ENCODE peak calls at places on chromosomes 4 and X, in eight cellular contexts. One of them, this sample, is unnamed.

GRCh38 chr4:70754470-70754869 is 32.7 kb downstream of the RUFY3 start:
- DNase-seq in psoas muscle: no peak
- DNase-seq in GM20000: peak; percentile 30
- DNase-seq in cardiac muscle cell: no peak
- DNase-seq in IMR-90: no peak
- DNase-seq in astrocyte of the spinal cord: no peak
- DNase-seq in WERI-Rb-1: no peak
- DNase-seq in GM23338: no peak
- DNase-seq in this sample: no peak

GRCh38 chr4:87849612-87850011 is 16.8 kb downstream of the MEPE start:
- DNase-seq in psoas muscle: no peak
- DNase-seq in astrocyte of the spinal cord: no peak
- DNase-seq in IMR-90: peak; percentile 11
- DNase-seq in WERI-Rb-1: no peak
- DNase-seq in cardiac muscle cell: peak; percentile 58
- DNase-seq in GM23338: no peak
- DNase-seq in GM20000: no peak
- DNase-seq in this sample: no peak

GRCh38 chr4:168139336-168139735 is 47.0 kb downstream of the ANXA10 start:
- DNase-seq in WERI-Rb-1: no peak
- DNase-seq in IMR-90: peak; percentile 79
- DNase-seq in astrocyte of the spinal cord: peak; percentile 56
- DNase-seq in GM23338: no peak
- DNase-seq in cardiac muscle cell: peak; percentile 68
- DNase-seq in GM20000: no peak
- DNase-seq in psoas muscle: no peak
- DNase-seq in this sample: no peak

GRCh38 chr4:10129196-10130185 is 12.9 kb upstream of the WDR1 start:
- DNase-seq in psoas muscle: no peak
- DNase-seq in GM20000: no peak
- DNase-seq in cardiac muscle cell: no peak
- DNase-seq in WERI-Rb-1: no peak
- DNase-seq in GM23338: no peak
- DNase-seq in astrocyte of the spinal cord: no peak
- DNase-seq in IMR-90: no peak
- DNase-seq in this sample: no peak

GRCh38 chr4:88448905-88449689 is 7.8 kb upstream of the HERC5 start:
- DNase-seq in cardiac muscle cell: no peak
- DNase-seq in astrocyte of the spinal cord: no peak
- DNase-seq in GM20000: no peak
- DNase-seq in IMR-90: no peak
- DNase-seq in WERI-Rb-1: no peak
- DNase-seq in psoas muscle: no peak
- DNase-seq in GM23338: no peak
- DNase-seq in this sample: no peak

GRCh38 chr4:139099366-139099982 is 77.5 kb downstream of the ELF2 start:
- DNase-seq in cardiac muscle cell: peak; percentile 89
- DNase-seq in IMR-90: peak; percentile 86
- DNase-seq in GM20000: peak; percentile 75
- DNase-seq in psoas muscle: peak; percentile 55
- DNase-seq in WERI-Rb-1: peak; percentile 78
- DNase-seq in astrocyte of the spinal cord: peak; percentile 77
- DNase-seq in GM23338: peak; percentile 94
- DNase-seq in this sample: peak; percentile 70

GRCh38 chr4:38495481-38495880 is 168.5 kb upstream of the KLF3 start:
- DNase-seq in GM20000: no peak
- DNase-seq in psoas muscle: no peak
- DNase-seq in GM23338: peak; percentile 78
- DNase-seq in astrocyte of the spinal cord: no peak
- DNase-seq in IMR-90: no peak
- DNase-seq in cardiac muscle cell: no peak
- DNase-seq in WERI-Rb-1: no peak
- DNase-seq in this sample: no peak

GRCh38 chr4:139643042-139643895 is 22.4 kb upstream of the MGST2 start:
- DNase-seq in GM23338: no peak
- DNase-seq in IMR-90: no peak
- DNase-seq in WERI-Rb-1: no peak
- DNase-seq in psoas muscle: no peak
- DNase-seq in cardiac muscle cell: no peak
- DNase-seq in GM20000: no peak
- DNase-seq in astrocyte of the spinal cord: no peak
- DNase-seq in this sample: no peak

GRCh38 chrX:134236690-134237362 is at the start of gene CCDC160:
- DNase-seq in GM20000: peak; percentile 22
- DNase-seq in cardiac muscle cell: peak; percentile 34
- DNase-seq in psoas muscle: peak; percentile 45
- DNase-seq in WERI-Rb-1: peak; percentile 16
- DNase-seq in astrocyte of the spinal cord: peak; percentile 23
- DNase-seq in GM23338: peak; percentile 79
- DNase-seq in IMR-90: no peak
- DNase-seq in this sample: peak; percentile 78

GRCh38 chr4:150949943-150950342 is 65.1 kb downstream of the LRBA start:
- DNase-seq in psoas muscle: no peak
- DNase-seq in GM20000: no peak
- DNase-seq in astrocyte of the spinal cord: no peak
- DNase-seq in GM23338: no peak
- DNase-seq in WERI-Rb-1: no peak
- DNase-seq in IMR-90: no peak
- DNase-seq in cardiac muscle cell: no peak
- DNase-seq in this sample: no peak

GRCh38 chr4:109701566-109702399 is 1.5 kb downstream of the CASP6 start:
- DNase-seq in GM23338: peak; percentile 58
- DNase-seq in cardiac muscle cell: peak; percentile 13
- DNase-seq in IMR-90: no peak
- DNase-seq in astrocyte of the spinal cord: no peak
- DNase-seq in GM20000: peak; percentile 25
- DNase-seq in psoas muscle: no peak
- DNase-seq in WERI-Rb-1: peak; percentile 31
- DNase-seq in this sample: no peak

GRCh38 chrX:55056820-55057690 is 17.8 kb upstream of the PAGE2B start:
- DNase-seq in cardiac muscle cell: peak; percentile 70
- DNase-seq in GM20000: no peak
- DNase-seq in IMR-90: peak; percentile 19
- DNase-seq in astrocyte of the spinal cord: peak; percentile 33
- DNase-seq in GM23338: no peak
- DNase-seq in psoas muscle: no peak
- DNase-seq in WERI-Rb-1: no peak
- DNase-seq in this sample: no peak

GRCh38 chr4:144906181-144906895 is 191.7 kb downstream of the ANAPC10 start:
- DNase-seq in psoas muscle: no peak
- DNase-seq in GM23338: no peak
- DNase-seq in astrocyte of the spinal cord: peak; percentile 81
- DNase-seq in IMR-90: peak; percentile 29
- DNase-seq in WERI-Rb-1: no peak
- DNase-seq in cardiac muscle cell: peak; percentile 78
- DNase-seq in GM20000: no peak
- DNase-seq in this sample: no peak

GRCh38 chr4:57077550-57078311 is 32.5 kb downstream of the IGFBP7 start:
- DNase-seq in cardiac muscle cell: peak; percentile 83
- DNase-seq in astrocyte of the spinal cord: peak; percentile 82
- DNase-seq in IMR-90: peak; percentile 79
- DNase-seq in psoas muscle: no peak
- DNase-seq in GM20000: no peak
- DNase-seq in WERI-Rb-1: no peak
- DNase-seq in GM23338: peak; percentile 84
- DNase-seq in this sample: no peak

GRCh38 chr4:7324651-7325121 is 110.0 kb downstream of the PSAPL1 start:
- DNase-seq in astrocyte of the spinal cord: no peak
- DNase-seq in GM20000: no peak
- DNase-seq in IMR-90: no peak
- DNase-seq in cardiac muscle cell: no peak
- DNase-seq in GM23338: peak; percentile 25
- DNase-seq in WERI-Rb-1: peak; percentile 68
- DNase-seq in psoas muscle: peak; percentile 5
- DNase-seq in this sample: no peak

GRCh38 chr4:56907489-56908205 is at the start of gene REST:
- DNase-seq in GM23338: peak; percentile 97
- DNase-seq in GM20000: peak; percentile 89
- DNase-seq in astrocyte of the spinal cord: peak; percentile 56
- DNase-seq in cardiac muscle cell: peak; percentile 82
- DNase-seq in psoas muscle: peak; percentile 81
- DNase-seq in WERI-Rb-1: peak; percentile 70
- DNase-seq in IMR-90: peak; percentile 52
- DNase-seq in this sample: peak; percentile 43

GRCh38 chrX:34918856-34919255 is 23.7 kb upstream of the FAM47B start:
- DNase-seq in IMR-90: peak; percentile 75
- DNase-seq in psoas muscle: no peak
- DNase-seq in cardiac muscle cell: peak; percentile 67
- DNase-seq in WERI-Rb-1: peak; percentile 27
- DNase-seq in GM20000: no peak
- DNase-seq in astrocyte of the spinal cord: peak; percentile 67
- DNase-seq in GM23338: peak; percentile 68
- DNase-seq in this sample: no peak

GRCh38 chrX:138890491-138890890 is 179.0 kb upstream of the FGF13 start:
- DNase-seq in WERI-Rb-1: no peak
- DNase-seq in GM20000: no peak
- DNase-seq in astrocyte of the spinal cord: no peak
- DNase-seq in GM23338: no peak
- DNase-seq in cardiac muscle cell: no peak
- DNase-seq in IMR-90: no peak
- DNase-seq in psoas muscle: no peak
- DNase-seq in this sample: no peak

GRCh38 chrX:120463241-120463640 is 5.9 kb downstream of the LAMP2 start:
- DNase-seq in psoas muscle: no peak
- DNase-seq in IMR-90: peak; percentile 45
- DNase-seq in GM20000: no peak
- DNase-seq in astrocyte of the spinal cord: peak; percentile 39
- DNase-seq in GM23338: no peak
- DNase-seq in cardiac muscle cell: peak; percentile 83
- DNase-seq in WERI-Rb-1: no peak
- DNase-seq in this sample: no peak
- TF ChIP-seq CTCF in psoas muscle: no peak
- TF ChIP-seq CTCF in IMR-90: no peak
- TF ChIP-seq CTCF in GM20000: no peak
- TF ChIP-seq CTCF in astrocyte of the spinal cord: no peak
- TF ChIP-seq CTCF in GM23338: no peak
- TF ChIP-seq CTCF in cardiac muscle cell: no peak
- TF ChIP-seq CTCF in WERI-Rb-1: no peak
- TF ChIP-seq CTCF in this sample: no peak

DNA sequence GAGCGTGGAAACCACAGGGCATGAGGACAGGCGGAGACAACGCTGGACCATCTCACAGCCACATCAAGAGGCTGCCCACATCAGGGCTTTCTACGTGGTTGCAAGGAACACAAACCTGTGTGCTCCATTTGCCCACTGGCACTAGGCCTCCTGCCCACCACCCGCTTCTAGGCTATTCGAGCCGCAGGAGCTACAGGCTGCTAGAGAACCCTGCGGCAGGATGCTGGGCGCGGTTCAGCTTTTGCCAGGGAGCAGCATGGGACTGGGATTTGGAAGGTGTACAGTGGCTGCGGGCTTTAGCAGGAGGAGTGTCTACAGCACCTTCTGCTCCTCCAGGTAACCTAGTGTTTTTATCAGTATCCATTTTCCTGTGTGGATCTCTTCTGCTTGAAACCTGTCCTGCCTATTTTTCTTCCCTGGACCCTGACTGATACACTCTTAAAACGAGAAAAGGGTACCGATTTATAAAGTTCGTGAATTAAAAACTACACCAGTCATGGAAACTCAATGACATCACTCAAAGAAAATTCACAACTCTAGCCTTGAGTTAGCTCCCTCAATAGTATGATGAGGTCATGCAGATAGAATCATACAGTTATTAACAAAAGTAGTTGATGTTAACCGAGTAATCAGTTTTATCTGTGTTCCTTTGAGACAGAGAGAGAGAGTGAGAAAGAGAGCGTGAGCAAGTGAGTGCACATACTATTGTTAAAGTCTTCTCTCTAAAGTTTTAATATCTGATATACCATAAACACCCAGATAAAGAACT is 12.8 kb downstream of the NOP14 start:
- DNase-seq in GM23338: no peak
- DNase-seq in cardiac muscle cell: no peak
- DNase-seq in GM20000: no peak
- DNase-seq in psoas muscle: no peak
- DNase-seq in astrocyte of the spinal cord: no peak
- DNase-seq in WERI-Rb-1: no peak
- DNase-seq in IMR-90: peak; percentile 59
- DNase-seq in this sample: no peak
- TF ChIP-seq CTCF in GM23338: no peak
- TF ChIP-seq CTCF in cardiac muscle cell: no peak
- TF ChIP-seq CTCF in GM20000: no peak
- TF ChIP-seq CTCF in psoas muscle: no peak
- TF ChIP-seq CTCF in astrocyte of the spinal cord: no peak
- TF ChIP-seq CTCF in WERI-Rb-1: no peak
- TF ChIP-seq CTCF in IMR-90: no peak
- TF ChIP-seq CTCF in this sample: no peak

DNA sequence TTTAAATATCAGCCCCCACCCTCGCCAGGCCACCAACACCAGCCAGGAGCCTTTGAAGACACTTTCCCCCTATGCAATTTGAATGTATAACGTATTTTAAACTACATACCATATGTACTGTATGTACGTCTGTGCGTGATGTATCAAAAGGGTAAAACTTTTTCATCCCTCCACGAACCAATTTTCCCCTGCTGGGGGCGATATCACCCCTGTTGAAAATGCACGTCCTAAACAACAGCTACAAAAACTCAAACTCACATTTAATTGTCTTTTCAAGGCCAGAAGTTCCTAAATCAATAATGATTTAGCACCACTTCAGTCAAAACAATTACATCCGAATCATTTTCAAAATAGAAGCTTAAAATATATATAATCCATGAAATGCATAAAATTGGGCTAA is 1.4 kb downstream of the VEGFD start:
- DNase-seq in GM23338: peak; percentile 13
- DNase-seq in WERI-Rb-1: peak; percentile 15
- DNase-seq in psoas muscle: no peak
- DNase-seq in cardiac muscle cell: no peak
- DNase-seq in IMR-90: no peak
- DNase-seq in astrocyte of the spinal cord: no peak
- DNase-seq in GM20000: no peak
- DNase-seq in this sample: peak; percentile 14
- TF ChIP-seq CTCF in GM23338: peak; percentile 57
- TF ChIP-seq CTCF in WERI-Rb-1: peak; percentile 16
- TF ChIP-seq CTCF in psoas muscle: no peak
- TF ChIP-seq CTCF in cardiac muscle cell: no peak
- TF ChIP-seq CTCF in IMR-90: peak; percentile 13
- TF ChIP-seq CTCF in astrocyte of the spinal cord: no peak
- TF ChIP-seq CTCF in GM20000: no peak
- TF ChIP-seq CTCF in this sample: no peak

GRCh38 chr4:175411251-175411650 is 400.8 kb downstream of the GPM6A start:
- DNase-seq in GM23338: no peak
- DNase-seq in GM20000: no peak
- DNase-seq in IMR-90: no peak
- DNase-seq in astrocyte of the spinal cord: no peak
- DNase-seq in cardiac muscle cell: no peak
- DNase-seq in WERI-Rb-1: no peak
- DNase-seq in psoas muscle: no peak
- DNase-seq in this sample: no peak
- TF ChIP-seq CTCF in GM23338: no peak
- TF ChIP-seq CTCF in GM20000: no peak
- TF ChIP-seq CTCF in IMR-90: no peak
- TF ChIP-seq CTCF in astrocyte of the spinal cord: no peak
- TF ChIP-seq CTCF in cardiac muscle cell: no peak
- TF ChIP-seq CTCF in WERI-Rb-1: no peak
- TF ChIP-seq CTCF in psoas muscle: no peak
- TF ChIP-seq CTCF in this sample: no peak

This sample was measured in glutamatergic neuron.